ENCODE peak calls at places on chromosomes 5 and 9, in four cellular contexts. F, B, M and O are unnamed samples.

GRCh38 chr9:4207881-4208615 is 91.8 kb downstream of the GLIS3 start:
- DNase-seq in M (no peak), F (peak; percentile 61), B (no peak), O (no peak)

GRCh38 chr9:130714586-130715110 is 21.1 kb downstream of the EXOSC2 start:
- DNase-seq in B (no peak), M (no peak), F (peak; percentile 41), O (no peak)

GRCh38 chr5:2686725-2687124 is 64.8 kb downstream of the IRX2 start:
- DNase-seq in F (no peak), M (no peak), B (peak; percentile 30), O (peak; percentile 61)

GRCh38 chr5:66904189-66904588 is 292.4 kb downstream of the CD180 start:
- DNase-seq in B (peak; percentile 26), F (no peak), M (peak; percentile 19), O (no peak)

GRCh38 chr9:109799792-109800191 is 19.8 kb downstream of the PALM2AKAP2 start:
- DNase-seq in B (peak; percentile 61), F (peak; percentile 86), M (no peak), O (no peak)

GRCh38 chr9:93302586-93303257 is 118.8 kb downstream of the WNK2 start:
- DNase-seq in F (peak; percentile 58), B (peak; percentile 74), M (no peak), O (peak; percentile 76)

GRCh38 chr5:318931-319601 is 2.4 kb upstream of the AHRR start:
- DNase-seq in F (no peak), B (no peak), M (no peak), O (no peak)

GRCh38 chr5:120457839-120458507 is 6.1 kb upstream of the PRR16 start:
- DNase-seq in F (peak; percentile 29), M (peak; percentile 13), B (peak; percentile 64), O (peak; percentile 80)

GRCh38 chr5:154779105-154779504 is 23.9 kb downstream of the LARP1 start:
- DNase-seq in B (no peak), M (no peak), F (peak; percentile 93), O (no peak)

GRCh38 chr5:132444841-132445639 is 45.5 kb downstream of the IRF1 start:
- DNase-seq in B (no peak), F (no peak), M (no peak), O (no peak)

GRCh38 chr9:115590016-115590415 is 472.1 kb upstream of the TNC start:
- DNase-seq in F (peak; percentile 97), B (no peak), M (no peak), O (no peak)

GRCh38 chr9:22142681-22143080 is 133.6 kb upstream of the CDKN2B start:
- DNase-seq in M (no peak), B (no peak), F (peak; percentile 70), O (no peak)

GRCh38 chr9:97560851-97561250 is 59.4 kb downstream of the TMOD1 start:
- DNase-seq in M (no peak), F (no peak), B (no peak), O (no peak)

GRCh38 chr9:124299519-124300090 is 41.9 kb downstream of the NEK6 start:
- DNase-seq in F (peak; percentile 34), M (no peak), B (no peak), O (no peak)
- H3K4ac ChIP-seq in F (peak overlapping the region; percentile 99), M (no peak overlapping the region), B (no peak overlapping the region), O (no peak overlapping the region)

DNA sequence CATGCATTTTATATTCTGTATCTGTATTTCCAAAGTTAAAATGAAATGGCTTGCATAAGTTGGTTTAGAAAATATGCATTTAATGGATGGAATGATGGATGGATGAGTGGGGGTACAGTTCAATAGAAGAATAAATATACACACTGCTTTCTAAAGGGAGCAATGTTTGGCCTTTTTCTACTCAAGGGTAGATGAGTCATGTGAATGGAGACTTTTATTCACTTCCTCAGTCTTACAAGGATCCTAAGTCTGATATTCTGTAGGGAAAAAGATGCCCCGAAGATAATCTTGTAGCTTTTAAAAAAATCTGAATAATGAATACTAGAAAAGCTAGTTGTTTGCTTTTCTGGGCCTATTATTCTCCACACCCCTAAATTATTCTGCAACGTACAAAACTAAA is 2112.1 kb downstream of the MAT2B start:
- DNase-seq in F (peak; percentile 46), M (no peak), B (no peak), O (no peak)
- H4K5ac ChIP-seq in F (no peak overlapping the region), M (no peak overlapping the region), B (no peak overlapping the region), O (no peak overlapping the region)

DNA sequence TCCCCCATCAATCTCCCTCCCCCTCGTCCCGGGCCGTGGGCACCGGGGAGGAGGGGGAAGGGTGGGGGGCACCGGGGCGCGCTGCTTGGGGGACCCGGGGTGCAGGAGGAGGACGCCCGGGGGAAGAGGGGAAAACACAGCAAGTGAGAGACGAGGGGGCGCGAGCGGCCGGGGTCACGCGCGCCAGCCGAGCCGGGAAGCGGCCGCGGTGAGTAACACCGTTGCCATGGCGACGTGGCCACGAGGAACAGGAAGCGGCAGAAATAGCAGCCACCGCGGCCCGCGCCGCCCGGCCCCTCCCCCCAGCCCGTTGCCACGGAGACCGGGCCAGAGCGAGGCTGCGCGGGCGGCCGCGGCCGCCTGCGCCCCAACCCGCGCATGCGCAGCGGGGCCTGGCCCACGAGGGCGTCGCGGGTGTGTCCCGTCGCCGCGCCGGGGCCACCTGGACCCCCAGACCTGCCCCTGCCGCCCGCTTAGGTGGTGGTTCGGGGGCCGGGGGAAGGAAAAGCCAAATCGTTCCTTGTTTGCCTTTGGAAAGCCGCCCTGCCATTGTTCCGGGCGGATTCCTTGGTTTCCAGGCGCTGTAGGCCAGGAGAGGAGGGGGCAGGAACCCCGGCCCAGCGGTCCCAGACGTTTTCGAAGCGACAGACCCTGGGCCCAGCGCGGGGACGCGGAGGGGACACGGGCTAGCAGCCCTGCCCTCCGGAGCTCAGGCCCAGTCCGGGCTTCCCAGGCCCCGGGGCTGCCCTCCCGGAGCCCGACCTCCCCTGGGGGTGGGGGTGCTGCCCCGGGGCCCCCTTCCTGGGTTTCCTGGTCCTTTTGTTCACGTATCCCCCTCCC is 207.1 kb downstream of the C9orf50 start:
- DNase-seq in M (peak; percentile 74), F (peak; percentile 94), B (peak; percentile 97), O (peak; percentile 96)
- H3K18ac ChIP-seq in M (peak overlapping the region; percentile 96), F (peak overlapping the region; percentile 90), B (peak overlapping the region; percentile 98), O (peak overlapping the region; percentile 97)

GRCh38 chr5:15690611-15691010 is 190.6 kb downstream of the FBXL7 start:
- DNase-seq in F (peak; percentile 64), B (no peak), M (no peak), O (no peak)
- H3K4ac ChIP-seq in F (peak overlapping the region; percentile 16), B (no peak overlapping the region), M (no peak overlapping the region), O (no peak overlapping the region)

GRCh38 chr5:149432377-149432776 is 53.3 kb upstream of the IL17B start:
- DNase-seq in B (no peak), M (no peak), F (no peak), O (no peak)
- H4K5ac ChIP-seq in B (no peak overlapping the region), M (no peak overlapping the region), F (no peak overlapping the region), O (no peak overlapping the region)

DNA sequence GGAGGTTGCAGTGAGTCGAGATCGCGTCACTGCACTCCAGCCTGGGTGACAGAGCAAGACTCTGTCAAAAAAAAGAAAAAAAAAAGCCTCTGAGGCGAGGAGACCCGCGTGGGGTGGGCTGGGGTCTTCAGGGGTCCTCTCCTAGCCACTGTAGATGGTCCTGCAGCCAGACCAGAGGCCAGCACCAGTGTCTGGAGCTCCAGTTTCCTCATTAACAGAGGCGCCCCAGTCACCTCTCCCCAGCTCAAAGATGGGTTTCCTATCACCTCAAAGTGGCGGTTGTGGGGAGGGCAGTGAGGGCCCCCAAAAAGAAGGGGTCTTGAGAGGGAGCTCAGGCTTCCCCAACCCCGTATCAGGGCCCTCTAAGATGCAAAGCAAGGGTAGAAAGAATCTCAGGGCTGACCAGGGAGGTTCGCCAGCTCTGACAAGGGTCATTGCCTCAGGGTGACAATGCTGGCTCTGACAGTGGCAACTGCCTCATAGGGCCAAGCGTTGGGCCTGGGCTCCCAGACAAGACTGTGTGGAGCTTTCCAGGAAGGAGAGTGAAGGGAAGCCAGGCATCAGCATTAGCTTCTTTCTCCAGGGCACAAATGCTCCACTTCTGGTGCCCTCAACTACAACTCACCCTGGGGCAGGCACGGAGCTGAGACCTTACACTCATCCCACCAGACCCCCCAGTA is 15.0 kb downstream of the STK10 start:
- DNase-seq in M (no peak), B (no peak), F (no peak), O (no peak)
- H3K18ac ChIP-seq in M (no peak overlapping the region), B (no peak overlapping the region), F (no peak overlapping the region), O (no peak overlapping the region)